ENCODE peak calls at places on chromosomes 3 and 15, in nine cellular contexts. O is left ventricle myocardium inferior, J is H9, S is endothelial cell, T is osteocyte, M is neural crest cell, K is bronchial epithelial cell, P is thoracic aorta, W is HFF-Myc. Z is an unnamed sample.
A peak's percentile ranks its signal among the peaks of the same experiment; 100 is the strongest.

GRCh38 chr3:132966374-132966773 is 71.8 kb upstream of the TMEM108 start:
- DNase-seq in O (no peak), J (no peak), S (no peak), T (no peak), M (no peak), K (no peak), P (no peak), W (no peak), Z (no peak)

GRCh38 chr3:140911822-140912221 is 29.8 kb upstream of the SLC25A36 start:
- DNase-seq in O (no peak), J (no peak), S (no peak), T (no peak), M (no peak), K (no peak), P (no peak), W (no peak), Z (no peak)

GRCh38 chr3:187679638-187680396 is 9.6 kb upstream of the SST start:
- DNase-seq in O (peak; percentile 73), J (peak; percentile 89), S (peak; percentile 89), T (peak; percentile 91), M (peak; percentile 88), K (peak; percentile 63), P (peak; percentile 28), W (peak; percentile 66), Z (peak; percentile 78)

GRCh38 chr15:29677871-29678431 is 144.3 kb downstream of the TJP1 start:
- DNase-seq in O (no peak), J (peak; percentile 29), S (no peak), T (peak; percentile 62), M (no peak), K (no peak), P (no peak), W (no peak), Z (no peak)

GRCh38 chr3:71083726-71084131 is 499.8 kb downstream of the FOXP1 start:
- DNase-seq in O (no peak), J (no peak), S (no peak), T (no peak), M (no peak), K (no peak), P (no peak), W (no peak), Z (no peak)

GRCh38 chr3:140270329-140270728 is 335.3 kb downstream of the CLSTN2 start:
- DNase-seq in O (no peak), J (no peak), S (no peak), T (peak; percentile 49), M (no peak), K (peak; percentile 77), P (no peak), W (no peak), Z (no peak)

GRCh38 chr3:186821429-186822367 is 15.4 kb upstream of the RFC4 start:
- DNase-seq in O (no peak), J (no peak), S (peak; percentile 15), T (peak; percentile 36), M (no peak), K (peak; percentile 48), P (no peak), W (no peak), Z (no peak)

GRCh38 chr3:197953881-197954280 is 3.9 kb downstream of the RPL35A start:
- DNase-seq in O (no peak), J (no peak), S (no peak), T (no peak), M (no peak), K (no peak), P (no peak), W (no peak), Z (no peak)

GRCh38 chr15:80549191-80549590 is 145.0 kb downstream of the ARNT2 start:
- DNase-seq in O (no peak), J (no peak), S (no peak), T (no peak), M (no peak), K (peak; percentile 52), P (no peak), W (no peak), Z (no peak)

GRCh38 chr15:28953573-28954195 is 67.9 kb downstream of the APBA2 start:
- DNase-seq in O (no peak), J (peak; percentile 12), S (no peak), T (peak; percentile 59), M (no peak), K (no peak), P (no peak), W (no peak), Z (no peak)

GRCh38 chr15:63190993-63191392 is 1.6 kb downstream of the RAB8B start:
- DNase-seq in O (no peak), J (no peak), S (no peak), T (no peak), M (no peak), K (no peak), P (no peak), W (no peak), Z (no peak)

GRCh38 chr15:82856397-82857170 is 47.2 kb downstream of the WHAMM start:
- DNase-seq in O (no peak), J (no peak), S (no peak), T (peak; percentile 66), M (no peak), K (no peak), P (no peak), W (no peak), Z (peak; percentile 56)

GRCh38 chr3:129502641-129503386 is 25.6 kb upstream of the RHO start:
- DNase-seq in O (peak; percentile 53), J (no peak), S (no peak), T (no peak), M (no peak), K (no peak), P (no peak), W (no peak), Z (no peak)

GRCh38 chr15:78205856-78206255 is 28.5 kb downstream of the ACSBG1 start:
- DNase-seq in O (no peak), J (no peak), S (no peak), T (peak; percentile 82), M (no peak), K (no peak), P (no peak), W (no peak), Z (peak; percentile 58)

GRCh38 chr3:9149566-9149965 is 99.9 kb downstream of the SRGAP3 start:
- DNase-seq in O (no peak), J (no peak), S (no peak), T (no peak), M (no peak), K (peak; percentile 91), P (no peak), W (no peak), Z (no peak)

GRCh38 chr3:23648965-23649328 is 156.8 kb upstream of the UBE2E1 start:
- DNase-seq in O (no peak), J (no peak), S (no peak), T (no peak), M (no peak), K (peak; percentile 71), P (no peak), W (no peak), Z (no peak)

GRCh38 chr15:72304596-72304995 is 15.4 kb downstream of the CELF6 start:
- DNase-seq in O (no peak), J (no peak), S (no peak), T (no peak), M (no peak), K (no peak), P (no peak), W (no peak), Z (no peak)

GRCh38 chr3:188489639-188490405 is 335.9 kb downstream of the LPP start:
- DNase-seq in O (no peak), J (no peak), S (no peak), T (no peak), M (no peak), K (peak; percentile 30), P (no peak), W (no peak), Z (no peak)

GRCh38 chr3:179181993-179182551 is 33.9 kb downstream of the PIK3CA start:
- DNase-seq in O (no peak), J (no peak), S (no peak), T (no peak), M (no peak), K (peak; percentile 50), P (no peak), W (no peak), Z (no peak)

GRCh38 chr3:196611761-196612483 is 27.6 kb upstream of the NRROS start:
- DNase-seq in O (no peak), J (no peak), S (peak; percentile 41), T (no peak), M (no peak), K (no peak), P (no peak), W (no peak), Z (no peak)

GRCh38 chr15:51736069-51736468 is 1.4 kb downstream of the LYSMD2 start:
- DNase-seq in O (no peak), J (no peak), S (no peak), T (no peak), M (no peak), K (peak; percentile 29), P (no peak), W (no peak), Z (no peak)

GRCh38 chr15:73965094-73965729 is 26.9 kb downstream of the STOML1 start:
- DNase-seq in O (no peak), J (peak; percentile 67), S (peak; percentile 35), T (no peak), M (no peak), K (no peak), P (no peak), W (no peak), Z (no peak)
- TF ChIP-seq CTCF in O (no peak), J (peak; percentile 6), S (peak; percentile 7), T (peak; percentile 17), M (peak; percentile 31), K (no peak), P (peak; percentile 5), W (no peak), Z (peak; percentile 29)

DNA sequence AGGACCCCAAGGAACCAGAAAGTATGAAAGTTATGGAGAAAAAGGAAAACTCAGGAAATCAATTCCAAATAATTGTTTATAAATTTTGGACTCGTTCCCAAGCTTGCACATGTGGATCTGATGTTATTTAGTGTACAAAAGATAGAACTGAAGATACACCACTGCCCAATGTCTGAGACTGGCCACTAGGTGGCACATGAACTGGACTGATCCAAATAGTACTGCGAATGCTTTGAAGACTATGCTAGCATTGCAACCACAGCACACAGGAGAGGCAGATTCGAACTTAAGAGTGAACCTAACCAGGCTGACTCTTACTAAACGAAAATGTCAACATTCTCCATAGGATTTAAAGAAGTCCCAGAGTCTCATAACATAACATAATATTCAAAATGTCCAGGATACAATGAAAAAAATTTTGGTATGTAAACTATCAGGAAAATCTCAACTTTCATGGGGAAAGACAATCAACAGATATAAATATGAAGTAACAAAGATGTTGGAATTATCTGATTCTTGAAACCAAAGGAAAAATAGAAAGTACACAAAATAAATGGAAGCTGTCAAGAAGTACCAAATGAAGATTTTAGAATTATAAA is 596.7 kb downstream of the FGF12 start:
- DNase-seq in O (peak; percentile 21), J (peak; percentile 50), S (peak; percentile 57), T (no peak), M (peak; percentile 42), K (peak; percentile 53), P (no peak), W (peak; percentile 1), Z (no peak)
- TF ChIP-seq CTCF in O (peak; percentile 87), J (peak; percentile 86), S (peak; percentile 90), T (peak; percentile 73), M (peak; percentile 80), K (peak; percentile 78), P (peak; percentile 35), W (peak; percentile 49), Z (peak; percentile 81)

GRCh38 chr15:58221591-58222241 is 83.5 kb downstream of the AQP9 start:
- DNase-seq in O (no peak), J (peak; percentile 55), S (peak; percentile 55), T (no peak), M (no peak), K (no peak), P (no peak), W (no peak), Z (no peak)
- TF ChIP-seq CTCF in O (peak; percentile 40), J (peak; percentile 56), S (peak; percentile 13), T (peak; percentile 53), M (peak; percentile 41), K (peak; percentile 69), P (no peak), W (peak; percentile 73), Z (peak; percentile 43)

GRCh38 chr15:40440300-40441011 is at the start of gene BAHD1:
- DNase-seq in O (peak; percentile 98), J (peak; percentile 97), S (peak; percentile 96), T (peak; percentile 99), M (peak; percentile 95), K (peak; percentile 80), P (peak; percentile 84), W (peak; percentile 64), Z (peak; percentile 98)
- TF ChIP-seq CTCF in O (no peak), J (no peak), S (no peak), T (no peak), M (peak; percentile 25), K (no peak), P (no peak), W (no peak), Z (peak; percentile 16)

Z was measured in type B pancreatic cell.